ENCODE peak calls at places on chromosomes 4 and X, in eight cellular contexts. P is ecto neural progenitor cell; M is NCI-H2227 treated with DMSO at 0.1 percent for 48 hours; F is NCI-H460; B is amygdala; J is C1 segment of cervical spinal cord; Y is dorsolateral prefrontal cortex; V is activated CD8-positive, alpha-beta memory T cell treated with anti-CD3 and anti-CD28 coated beads for 48 hours. Z is an unnamed sample.
A peak's percentile ranks its signal among the peaks of the same experiment; 100 is the strongest.

GRCh38 chrX:77733342-77733741 is 52.7 kb downstream of the ATRX start:
- DNase-seq in P (no peak), M (no peak), F (no peak), B (no peak), J (no peak), Y (no peak), V (no peak), Z (no peak)

GRCh38 chr4:30866444-30866843 is 146.3 kb downstream of the PCDH7 start:
- DNase-seq in P (no peak), M (no peak), F (no peak), B (no peak), J (no peak), Y (no peak), V (no peak), Z (no peak)

GRCh38 chr4:99949034-99949998 is 759 bp downstream of the H2AZ1 start:
- DNase-seq in P (peak; percentile 89), M (peak; percentile 88), F (peak; percentile 93), B (peak; percentile 91), J (peak; percentile 65), Y (peak; percentile 92), V (peak; percentile 60), Z (peak; percentile 83)

GRCh38 chr4:7647932-7648812 is 213.4 kb upstream of the PSAPL1 start:
- DNase-seq in P (no peak), M (no peak), F (no peak), B (no peak), J (no peak), Y (no peak), V (no peak), Z (no peak)

GRCh38 chr4:87354168-87355102 is 31.8 kb upstream of the HSD17B13 start:
- DNase-seq in P (no peak), M (no peak), F (no peak), B (no peak), J (no peak), Y (no peak), V (no peak), Z (no peak)

GRCh38 chr4:37490391-37491347 is 195.5 kb downstream of the RELL1 start:
- DNase-seq in P (no peak), M (no peak), F (no peak), B (no peak), J (no peak), Y (no peak), V (no peak), Z (no peak)

GRCh38 chr4:20256381-20256881 is 4.7 kb downstream of the SLIT2 start:
- DNase-seq in P (no peak), M (no peak), F (no peak), B (no peak), J (no peak), Y (no peak), V (no peak), Z (no peak)

GRCh38 chr4:98406819-98407218 is 145.6 kb downstream of the RAP1GDS1 start:
- DNase-seq in P (no peak), M (no peak), F (no peak), B (no peak), J (no peak), Y (no peak), V (no peak), Z (no peak)

GRCh38 chrX:111467896-111468295 is 43.5 kb upstream of the SERTM2 start:
- DNase-seq in P (no peak), M (no peak), F (no peak), B (peak; percentile 14), J (no peak), Y (peak; percentile 69), V (no peak), Z (peak; percentile 2)

GRCh38 chr4:38323141-38323634 is 340.8 kb upstream of the KLF3 start:
- DNase-seq in P (no peak), M (no peak), F (no peak), B (no peak), J (no peak), Y (no peak), V (no peak), Z (no peak)

GRCh38 chr4:169142390-169142789 is 128.4 kb downstream of the SH3RF1 start:
- DNase-seq in P (no peak), M (no peak), F (no peak), B (no peak), J (no peak), Y (no peak), V (no peak), Z (no peak)

GRCh38 chrX:111375747-111376146 is 36.2 kb downstream of the DCX start:
- DNase-seq in P (no peak), M (no peak), F (peak; percentile 1), B (no peak), J (no peak), Y (no peak), V (no peak), Z (no peak)

GRCh38 chrX:69083785-69084184 is 81.5 kb downstream of the PJA1 start:
- DNase-seq in P (no peak), M (no peak), F (no peak), B (no peak), J (no peak), Y (no peak), V (no peak), Z (no peak)